ENCODE peak calls at places on chromosomes 4 and X, in six cellular contexts. U, M, F, W, R and X are unnamed samples.

GRCh38 chr4:128285085-128286023 is 2.3 kb downstream of the PGRMC2 start:
- DNase-seq in U (no peak), M (peak), F (peak), W (peak), R (no peak), X (no peak)

GRCh38 chr4:152735302-152735917 is 44.1 kb downstream of the TIGD4 start:
- DNase-seq in U (peak), M (peak), F (no peak), W (peak), R (peak), X (peak)

GRCh38 chr4:2348786-2349185 is 69.7 kb downstream of the ZFYVE28 start:
- DNase-seq in U (no peak), M (no peak), F (no peak), W (no peak), R (no peak), X (no peak)

GRCh38 chrX:133983243-133983973 is 2.0 kb downstream of the GPC3 start:
- DNase-seq in U (no peak), M (no peak), F (no peak), W (no peak), R (no peak), X (no peak)

GRCh38 chrX:100995469-100995868 is 26.0 kb downstream of the ARL13A start:
- DNase-seq in U (peak), M (no peak), F (peak), W (peak), R (peak), X (peak)

GRCh38 chr4:184255361-184255760 is 37.7 kb upstream of the ENPP6 start:
- DNase-seq in U (no peak), M (no peak), F (no peak), W (no peak), R (no peak), X (no peak)

GRCh38 chr4:109296545-109296944 is 5.9 kb downstream of the COL25A1 start:
- DNase-seq in U (no peak), M (no peak), F (no peak), W (no peak), R (no peak), X (no peak)

GRCh38 chr4:87213425-87213824 is 7.0 kb downstream of the KLHL8 start:
- DNase-seq in U (no peak), M (no peak), F (no peak), W (peak), R (no peak), X (peak)

GRCh38 chr4:40255722-40256281 is 59.0 kb downstream of the RHOH start:
- DNase-seq in U (peak), M (peak), F (peak), W (peak), R (peak), X (peak)

GRCh38 chr4:62408467-62408866 is 1208.3 kb downstream of the ADGRL3 start:
- DNase-seq in U (no peak), M (no peak), F (no peak), W (no peak), R (no peak), X (no peak)

GRCh38 chr4:161664740-161665139 is 499.1 kb downstream of the FSTL5 start:
- DNase-seq in U (peak), M (no peak), F (no peak), W (no peak), R (no peak), X (peak)

GRCh38 chr4:187849556-187850245 is 145.9 kb upstream of the ZFP42 start:
- DNase-seq in U (no peak), M (no peak), F (no peak), W (no peak), R (no peak), X (no peak)

GRCh38 chr4:108172780-108173598 is 4.3 kb upstream of the LEF1 start:
- DNase-seq in U (peak), M (no peak), F (peak), W (peak), R (no peak), X (no peak)

GRCh38 chr4:7134737-7135388 is 57.5 kb upstream of the SORCS2 start:
- DNase-seq in U (no peak), M (no peak), F (no peak), W (no peak), R (no peak), X (peak)

GRCh38 chr4:153127773-153128494 is 76.3 kb upstream of the TRIM2 start:
- DNase-seq in U (peak), M (peak), F (peak), W (peak), R (peak), X (peak)

GRCh38 chrX:100648601-100649417 is 4.8 kb downstream of the SRPX2 start:
- DNase-seq in U (no peak), M (peak), F (peak), W (peak), R (no peak), X (no peak)

GRCh38 chr4:169249214-169249973 is 21.4 kb downstream of the SH3RF1 start:
- DNase-seq in U (no peak), M (peak), F (peak), W (peak), R (no peak), X (no peak)

GRCh38 chr4:61427818-61428495 is 227.8 kb downstream of the ADGRL3 start:
- DNase-seq in U (no peak), M (no peak), F (no peak), W (no peak), R (no peak), X (no peak)

GRCh38 chrX:15464704-15465103 is 28.4 kb downstream of the PIR start:
- DNase-seq in U (no peak), M (no peak), F (no peak), W (no peak), R (no peak), X (no peak)

GRCh38 chr4:82994834-82995233 is 15.8 kb downstream of the LIN54 start:
- DNase-seq in U (no peak), M (no peak), F (peak), W (no peak), R (no peak), X (no peak)

GRCh38 chr4:31482691-31483090 is 762.5 kb downstream of the PCDH7 start:
- DNase-seq in U (no peak), M (no peak), F (no peak), W (no peak), R (no peak), X (no peak)

GRCh38 chrX:115372026-115372610 is 82.6 kb downstream of the LUZP4 start:
- DNase-seq in U (no peak), M (peak), F (no peak), W (peak), R (peak), X (no peak)

GRCh38 chr4:108532187-108532586 is 88.2 kb upstream of the RPL34 start:
- DNase-seq in U (no peak), M (no peak), F (no peak), W (no peak), R (no peak), X (no peak)

GRCh38 chr4:151692821-151693504 is 67.8 kb downstream of the GATB start:
- DNase-seq in U (no peak), M (no peak), F (no peak), W (peak), R (no peak), X (no peak)

GRCh38 chrX:10893976-10894375 is 217.2 kb upstream of the HCCS start:
- DNase-seq in U (no peak), M (no peak), F (peak), W (no peak), R (no peak), X (no peak)

GRCh38 chrX:10897768-10898167 is 213.4 kb upstream of the HCCS start:
- DNase-seq in U (no peak), M (no peak), F (no peak), W (no peak), R (no peak), X (no peak)

GRCh38 chrX:10892605-10893225 is 218.4 kb upstream of the HCCS start:
- DNase-seq in U (no peak), M (no peak), F (no peak), W (no peak), R (no peak), X (no peak)
- TF ChIP-seq MAX in U (no peak), M (no peak), F (no peak), W (no peak), R (no peak), X (no peak)

GRCh38 chr4:99723555-99724450 is 66.2 kb upstream of the C4orf54 start:
- DNase-seq in U (peak), M (peak), F (peak), W (peak), R (peak), X (peak)
- TF ChIP-seq POLR2A in U (no peak), M (no peak), F (no peak), W (no peak), R (no peak), X (no peak)

DNA sequence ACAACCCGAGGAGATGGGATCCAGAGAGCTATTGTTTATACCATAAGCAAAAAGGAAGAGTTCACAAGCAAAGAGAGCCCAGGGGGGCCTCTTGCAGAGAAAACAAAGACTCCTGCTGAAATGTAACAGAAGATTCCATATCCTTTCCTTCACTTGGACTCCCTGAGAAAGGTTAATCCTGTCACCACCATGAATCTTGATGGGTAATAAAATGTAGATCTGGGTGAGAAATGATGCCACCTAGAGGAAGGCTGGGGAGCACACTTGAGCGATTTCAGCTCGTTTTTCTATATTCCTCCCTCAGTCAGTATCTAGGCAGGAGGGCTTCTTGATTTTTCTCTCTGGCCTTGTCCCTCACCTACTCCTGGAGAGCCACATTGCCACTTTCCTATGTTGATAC is 10.2 kb upstream of the KCNE5 start:
- DNase-seq in U (peak), M (peak), F (no peak), W (peak), R (no peak), X (peak)
- TF ChIP-seq MAX in U (no peak), M (no peak), F (no peak), W (no peak), R (no peak), X (no peak)

GRCh38 chrX:70454441-70455365 is 10.1 kb downstream of the DLG3 start:
- DNase-seq in U (peak), M (peak), F (peak), W (peak), R (peak), X (peak)

GRCh38 chrX:70453024-70453618 is 8.5 kb downstream of the DLG3 start:
- DNase-seq in U (no peak), M (no peak), F (no peak), W (no peak), R (no peak), X (no peak)

GRCh38 chrX:70449457-70449966 is 4.9 kb downstream of the DLG3 start:
- DNase-seq in U (no peak), M (no peak), F (no peak), W (no peak), R (no peak), X (no peak)

GRCh38 chrX:70455366-70456202 is 10.9 kb downstream of the DLG3 start:
- DNase-seq in U (no peak), M (no peak), F (no peak), W (no peak), R (no peak), X (no peak)

GRCh38 chrX:70452143-70452733 is 7.6 kb downstream of the DLG3 start:
- DNase-seq in U (peak), M (peak), F (peak), W (peak), R (peak), X (peak)
- TF ChIP-seq POLR2A in U (no peak), M (no peak), F (no peak), W (no peak), R (no peak), X (no peak)

GRCh38 chr4:156298230-156298629 is 344.6 kb upstream of the CTSO start:
- DNase-seq in U (no peak), M (peak), F (no peak), W (peak), R (no peak), X (no peak)
- TF ChIP-seq MAX in U (no peak), M (no peak), F (no peak), W (no peak), R (no peak), X (no peak)

DNA sequence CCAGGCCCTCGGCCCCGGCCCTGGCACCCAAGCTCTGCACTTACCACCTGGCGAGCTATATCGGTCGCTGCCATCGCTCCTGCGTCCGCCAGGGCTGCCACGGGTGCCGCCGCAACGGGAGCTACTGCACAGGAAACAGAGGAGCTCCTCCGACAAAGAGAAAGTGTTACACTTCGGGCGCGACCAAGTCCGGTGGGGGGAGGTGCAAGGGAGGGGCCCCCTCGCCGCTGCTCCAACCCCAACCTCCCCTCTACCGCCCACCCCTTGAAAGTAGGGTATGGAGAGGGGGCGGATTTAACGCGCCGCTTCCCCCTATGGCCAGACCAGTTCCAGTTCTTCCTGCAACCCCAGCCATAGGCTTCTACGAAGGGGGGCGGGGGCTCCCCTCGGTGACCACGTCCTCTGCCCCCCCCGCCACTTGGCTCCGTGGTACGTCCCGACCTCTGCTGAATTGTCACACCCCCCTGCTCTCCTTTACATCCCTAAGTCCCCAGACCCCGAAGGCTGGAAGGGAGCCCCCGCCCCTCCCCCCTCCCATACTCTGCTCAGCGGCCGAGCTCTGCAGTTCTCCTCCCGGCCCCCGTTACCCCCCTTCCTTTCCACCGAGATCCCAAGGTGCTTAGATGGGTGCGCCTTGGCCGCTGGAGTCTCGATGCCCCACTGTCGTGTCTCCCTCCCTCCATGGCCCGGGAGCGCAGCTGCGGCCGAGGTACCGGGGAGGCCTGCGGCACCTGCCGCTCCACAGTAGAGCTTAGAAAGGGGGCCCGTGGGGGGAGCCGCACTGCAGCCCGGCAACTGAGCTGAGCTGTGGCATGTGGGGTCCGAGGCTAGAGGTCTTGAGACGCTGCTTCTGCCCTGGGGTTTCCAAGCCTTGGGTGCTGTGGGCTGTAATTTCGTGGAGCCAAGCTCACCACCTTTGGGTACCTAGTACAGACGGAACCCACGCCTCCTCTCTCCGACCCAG is at the start of gene SEPTIN6:
- DNase-seq in U (peak), M (peak), F (peak), W (peak), R (peak), X (peak)
- TF ChIP-seq POLR2A in U (peak), M (peak), F (peak), W (peak), R (peak), X (peak)

GRCh38 chr4:24730256-24731001 is 64.9 kb upstream of the SOD3 start:
- DNase-seq in U (no peak), M (no peak), F (no peak), W (no peak), R (no peak), X (no peak)
- TF ChIP-seq MAX in U (no peak), M (no peak), F (no peak), W (no peak), R (no peak), X (no peak)

GRCh38 chrX:31266172-31267076 is 194.6 kb upstream of the FTHL17 start:
- DNase-seq in U (peak), M (no peak), F (peak), W (peak), R (no peak), X (no peak)
- TF ChIP-seq POLR2A in U (no peak), M (no peak), F (no peak), W (no peak), R (no peak), X (no peak)

GRCh38 chrX:71154196-71154595 is 9.6 kb downstream of the NLGN3 start:
- DNase-seq in U (no peak), M (no peak), F (no peak), W (no peak), R (no peak), X (no peak)
- TF ChIP-seq MAX in U (no peak), M (no peak), F (no peak), W (no peak), R (no peak), X (no peak)